ENCODE peak calls at places on chromosomes 11 and 22, in five cellular contexts. S is IMR-90, E is Peyer's patch, U is tibial artery, R is GM13976. A is an unnamed sample.
A peak's percentile ranks its signal among the peaks of the same experiment; 100 is the strongest.

GRCh38 chr22:30806391-30806861 is 111.8 kb downstream of the OSBP2 start:
- DNase-seq in E (no peak), R (no peak), S (peak; percentile 67), U (no peak), A (no peak)

GRCh38 chr11:1542267-1542666 is 29.8 kb downstream of the DUSP8 start:
- DNase-seq in S (no peak), U (no peak), R (no peak), E (no peak), A (no peak)

GRCh38 chr22:45460288-45461109 is 42.2 kb upstream of the FBLN1 start:
- DNase-seq in R (no peak), U (peak; percentile 81), E (peak; percentile 53), S (peak; percentile 71), A (no peak)

GRCh38 chr11:71207996-71208774 is 44.2 kb downstream of the SHANK2 start:
- DNase-seq in E (no peak), S (no peak), R (no peak), U (no peak), A (no peak)

GRCh38 chr11:46298699-46299424 is 21.4 kb downstream of the CREB3L1 start:
- DNase-seq in S (peak; percentile 93), U (no peak), R (no peak), E (no peak), A (no peak)

GRCh38 chr11:47332303-47332711 is 20.2 kb downstream of the MYBPC3 start:
- DNase-seq in R (no peak), U (no peak), S (no peak), E (no peak), A (no peak)

GRCh38 chr11:6618117-6619020 is 853 bp downstream of the TPP1 start:
- DNase-seq in U (peak; percentile 73), E (peak; percentile 85), S (peak; percentile 90), R (no peak), A (no peak)

GRCh38 chr11:119091966-119092879 is 7.5 kb downstream of the HMBS start:
- DNase-seq in E (no peak), R (no peak), S (no peak), U (no peak), A (no peak)

GRCh38 chr11:120674537-120674936 is 163.0 kb downstream of the GRIK4 start:
- DNase-seq in U (no peak), R (no peak), E (no peak), S (peak; percentile 22), A (no peak)

GRCh38 chr11:61671527-61671926 is 8.7 kb upstream of the DAGLA start:
- DNase-seq in E (peak; percentile 58), S (no peak), R (no peak), U (no peak), A (no peak)
- TF ChIP-seq CTCF in E (peak; percentile 12), S (peak; percentile 27), R (no peak), U (no peak), A (no peak)

GRCh38 chr11:133663586-133663985 is 131.3 kb upstream of the OPCML start:
- DNase-seq in S (no peak), E (no peak), U (no peak), R (no peak), A (no peak)

DNA sequence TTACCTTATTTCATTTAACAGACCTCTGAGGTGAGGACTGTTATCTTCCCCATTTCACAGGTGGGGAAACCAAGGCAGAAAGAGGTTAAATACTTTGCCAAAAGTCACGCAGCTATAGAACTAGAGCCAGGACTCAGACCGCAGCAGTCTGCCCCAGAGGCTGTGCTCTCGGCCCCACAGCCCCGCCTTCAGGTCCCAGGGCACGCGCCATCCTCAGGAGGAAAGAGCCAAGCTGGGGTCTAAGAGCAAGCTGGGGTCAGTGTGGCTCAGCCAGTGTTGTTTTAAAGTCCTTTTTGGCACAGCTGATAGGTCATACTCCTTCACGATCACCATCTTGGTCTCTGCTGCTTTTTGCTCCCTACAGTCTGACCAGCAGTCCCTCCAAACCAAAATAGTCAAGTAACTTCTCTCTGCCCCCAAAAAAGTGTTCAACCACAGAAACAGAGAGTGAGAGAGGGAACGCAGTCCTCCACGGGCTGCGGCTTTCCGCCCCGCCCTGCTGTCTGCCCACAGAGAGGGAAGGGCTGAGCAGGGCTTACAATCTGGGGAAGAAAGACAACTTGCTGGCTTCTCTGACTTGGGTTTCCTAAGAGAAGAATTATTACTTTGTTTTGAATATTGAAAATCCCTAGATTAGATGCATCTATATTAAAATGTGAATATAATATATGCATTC is 137.2 kb upstream of the OPCML start:
- DNase-seq in U (no peak), S (no peak), E (no peak), R (no peak), A (no peak)
- TF ChIP-seq CTCF in U (no peak), S (no peak), E (no peak), R (no peak), A (no peak)

GRCh38 chr22:47626428-47627390 is 864.3 kb downstream of the TBC1D22A start:
- DNase-seq in S (no peak), R (no peak), E (no peak), U (no peak), A (no peak)
- TF ChIP-seq CTCF in S (no peak), R (no peak), E (no peak), U (no peak), A (no peak)

DNA sequence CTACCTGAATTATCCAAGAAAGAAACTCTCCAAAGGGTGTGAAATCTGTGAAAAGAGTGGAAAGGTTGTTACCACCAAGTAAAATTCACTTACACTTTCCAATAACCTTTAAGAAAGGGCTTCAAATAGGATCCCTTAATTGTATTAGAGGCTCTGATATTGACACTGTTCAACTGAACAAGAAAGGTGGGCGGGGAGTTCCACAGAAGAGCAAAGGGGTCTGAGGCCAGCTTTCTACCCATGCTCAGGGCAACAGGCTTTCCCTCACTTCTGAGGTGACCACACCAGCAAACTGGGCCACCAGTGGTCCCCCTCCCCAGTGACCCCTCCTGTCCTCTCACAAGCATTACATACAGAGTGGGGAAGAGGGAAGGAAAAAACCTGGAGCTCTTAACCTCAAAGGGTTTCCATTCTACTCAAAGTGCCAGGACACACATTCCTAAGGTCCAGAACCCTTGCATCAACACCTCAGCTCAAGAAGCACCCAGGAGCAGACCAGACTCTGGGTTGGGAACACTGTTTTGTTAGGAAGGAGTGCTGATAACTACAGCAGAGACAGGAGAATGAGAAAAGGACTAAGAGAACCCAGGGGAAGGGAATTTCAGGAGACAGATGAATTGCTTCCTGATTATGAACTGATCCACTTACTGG is 71.6 kb upstream of the AKIP1 start:
- DNase-seq in E (no peak), U (no peak), S (no peak), R (no peak), A (no peak)
- TF ChIP-seq CTCF in E (no peak), U (no peak), S (no peak), R (no peak), A (no peak)

GRCh38 chr11:103609117-103610066 is 427.0 kb upstream of the DDI1 start:
- DNase-seq in R (no peak), S (peak; percentile 96), E (no peak), U (no peak), A (no peak)
- TF ChIP-seq CTCF in R (no peak), S (peak; percentile 69), E (no peak), U (peak; percentile 10), A (peak; percentile 37)

GRCh38 chr11:16410479-16410878 is 54.1 kb upstream of the SOX6 start:
- DNase-seq in R (no peak), S (no peak), E (no peak), U (no peak), A (no peak)
- TF ChIP-seq CTCF in R (no peak), S (no peak), E (no peak), U (no peak), A (no peak)

DNA sequence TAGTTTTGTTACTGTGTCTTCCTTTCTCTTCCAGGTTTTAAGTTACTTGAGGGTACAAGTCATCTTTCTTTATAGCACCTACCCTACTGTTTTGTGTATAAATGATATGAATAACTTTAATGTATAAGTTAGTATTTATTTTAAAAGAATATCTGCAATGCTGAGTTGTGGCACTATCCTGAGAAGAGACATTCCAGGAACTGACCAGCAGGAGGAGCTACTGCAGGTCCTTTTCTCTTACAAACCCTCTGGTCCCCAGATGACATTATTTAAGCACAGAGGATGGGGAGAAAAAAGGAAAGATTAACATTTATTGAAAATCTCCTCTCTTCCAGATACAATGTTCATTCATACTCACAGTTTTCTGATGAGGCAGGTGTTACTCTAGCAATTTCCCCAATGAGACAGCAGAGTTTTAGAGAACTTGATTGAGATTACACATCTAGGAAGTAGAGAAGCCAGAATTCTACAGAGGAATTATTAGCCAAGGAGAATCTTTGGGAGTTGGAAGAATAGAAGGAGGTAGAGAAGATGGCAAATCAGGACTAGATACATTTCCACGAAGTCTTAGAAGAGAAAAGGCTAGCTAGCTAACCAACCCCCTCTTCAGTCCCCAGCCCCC is 541.2 kb upstream of the API5 start:
- DNase-seq in R (peak; percentile 24), S (no peak), U (no peak), E (no peak), A (peak; percentile 8)
- TF ChIP-seq CTCF in R (peak; percentile 72), S (peak; percentile 51), U (no peak), E (peak; percentile 26), A (peak; percentile 61)

GRCh38 chr11:130371004-130371590 is 56.4 kb upstream of the ZBTB44 start:
- DNase-seq in S (no peak), R (peak; percentile 40), U (no peak), E (no peak), A (no peak)
- TF ChIP-seq CTCF in S (no peak), R (peak; percentile 6), U (no peak), E (peak; percentile 11), A (peak; percentile 48)

GRCh38 chr11:11876458-11876857 is 34.7 kb downstream of the USP47 start:
- DNase-seq in E (no peak), S (no peak), R (no peak), U (no peak), A (no peak)
- TF ChIP-seq CTCF in E (no peak), S (no peak), R (no peak), U (no peak), A (peak; percentile 66)

DNA sequence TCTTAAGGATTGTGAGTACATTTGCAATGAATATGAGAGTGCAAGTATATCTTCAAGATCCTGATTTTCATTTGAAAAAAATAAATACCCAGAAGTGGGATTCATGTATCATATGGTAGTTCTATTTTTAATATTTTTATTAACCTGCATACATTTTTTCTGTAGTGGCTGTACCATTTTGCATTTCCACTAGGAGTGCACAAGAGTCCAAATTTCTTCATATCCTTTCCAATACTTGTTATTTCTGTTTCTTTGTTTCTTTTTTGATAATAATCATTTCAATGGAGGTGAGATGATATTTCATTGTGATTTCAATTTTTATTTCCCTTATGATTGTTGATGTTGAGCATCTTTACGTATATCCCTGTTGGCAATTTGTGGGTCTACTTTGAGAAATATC is 759.8 kb upstream of the CNTN5 start:
- DNase-seq in R (no peak), S (no peak), E (no peak), U (no peak), A (no peak)
- TF ChIP-seq CTCF in R (no peak), S (no peak), E (no peak), U (no peak), A (peak; percentile 34)

A was measured in Panc1.